ENCODE peak calls at places on chromosome 2, in seven cellular contexts. E, W, N, Q, I, M and G are unnamed samples.

GRCh38 chr2:163554864-163555263 is 180.9 kb downstream of the FIGN start:
- DNase-seq in N (no peak), I (no peak), W (peak), E (no peak), M (no peak), Q (no peak), G (no peak)

GRCh38 chr2:101080214-101081068 is 70.7 kb downstream of the TBC1D8 start:
- DNase-seq in N (no peak), E (peak), I (no peak), W (no peak), M (no peak), Q (no peak), G (no peak)

GRCh38 chr2:74778381-74779371 is 55.3 kb upstream of the HK2 start:
- DNase-seq in N (no peak), I (no peak), E (no peak), Q (no peak), M (no peak), W (peak), G (no peak)

GRCh38 chr2:42310007-42310511 is 51.0 kb downstream of the COX7A2L start:
- DNase-seq in M (no peak), Q (no peak), E (no peak), I (no peak), N (no peak), W (no peak), G (no peak)

GRCh38 chr2:74575320-74575719 is 20.8 kb downstream of the DOK1 start:
- DNase-seq in I (no peak), N (no peak), W (no peak), Q (no peak), M (no peak), E (no peak), G (no peak)

GRCh38 chr2:203706403-203706802 is at the start of gene CD28:
- DNase-seq in M (peak), N (peak), W (no peak), Q (no peak), E (no peak), I (peak), G (peak)

GRCh38 chr2:10062931-10063365 is 17.3 kb downstream of the CYS1 start:
- DNase-seq in I (no peak), M (no peak), E (no peak), N (no peak), Q (no peak), W (no peak), G (no peak)

GRCh38 chr2:219987830-219988229 is 360.4 kb downstream of the SLC4A3 start:
- DNase-seq in W (peak), N (no peak), M (no peak), E (no peak), Q (no peak), I (no peak), G (no peak)

GRCh38 chr2:100747551-100747950 is 72.4 kb upstream of the NPAS2 start:
- DNase-seq in I (no peak), W (no peak), Q (no peak), E (no peak), N (no peak), M (no peak), G (no peak)